ENCODE peak calls at places on chromosomes 12 and 14, in seven cellular contexts. One of them, this sample, is unnamed.

GRCh38 chr12:132411457-132411856 is 78.5 kb upstream of the FBRSL1 start:
- DNase-seq in thoracic aorta: no peak
- DNase-seq in aorta: no peak
- DNase-seq in neural progenitor cell: no peak
- DNase-seq in astrocyte: no peak
- DNase-seq in CD8-positive, alpha-beta memory T cell: no peak
- DNase-seq in heart right ventricle: no peak
- DNase-seq in this sample: no peak

GRCh38 chr14:64762044-64763034 is 58.1 kb downstream of the PLEKHG3 start:
- DNase-seq in aorta: peak
- DNase-seq in thoracic aorta: no peak
- DNase-seq in astrocyte: peak
- DNase-seq in neural progenitor cell: peak
- DNase-seq in CD8-positive, alpha-beta memory T cell: peak
- DNase-seq in heart right ventricle: peak
- DNase-seq in this sample: peak

GRCh38 chr14:94450722-94451090 is 1.9 kb downstream of the SERPINA11 start:
- DNase-seq in astrocyte: no peak
- DNase-seq in neural progenitor cell: no peak
- DNase-seq in heart right ventricle: no peak
- DNase-seq in aorta: no peak
- DNase-seq in thoracic aorta: no peak
- DNase-seq in CD8-positive, alpha-beta memory T cell: no peak
- DNase-seq in this sample: no peak

GRCh38 chr14:32345311-32345771 is 16.2 kb downstream of the AKAP6 start:
- DNase-seq in heart right ventricle: no peak
- DNase-seq in neural progenitor cell: no peak
- DNase-seq in CD8-positive, alpha-beta memory T cell: no peak
- DNase-seq in astrocyte: peak
- DNase-seq in aorta: no peak
- DNase-seq in thoracic aorta: no peak
- DNase-seq in this sample: no peak

GRCh38 chr12:100962086-100962712 is 167.6 kb downstream of the ANO4 start:
- DNase-seq in thoracic aorta: no peak
- DNase-seq in heart right ventricle: no peak
- DNase-seq in neural progenitor cell: no peak
- DNase-seq in aorta: no peak
- DNase-seq in CD8-positive, alpha-beta memory T cell: no peak
- DNase-seq in astrocyte: peak
- DNase-seq in this sample: peak

GRCh38 chr12:82474798-82475184 is 116.5 kb downstream of the METTL25 start:
- DNase-seq in CD8-positive, alpha-beta memory T cell: no peak
- DNase-seq in heart right ventricle: no peak
- DNase-seq in neural progenitor cell: no peak
- DNase-seq in aorta: no peak
- DNase-seq in astrocyte: peak
- DNase-seq in thoracic aorta: no peak
- DNase-seq in this sample: no peak

GRCh38 chr14:104281768-104282301 is 143.4 kb downstream of the KIF26A start:
- DNase-seq in heart right ventricle: no peak
- DNase-seq in neural progenitor cell: no peak
- DNase-seq in astrocyte: no peak
- DNase-seq in CD8-positive, alpha-beta memory T cell: no peak
- DNase-seq in thoracic aorta: no peak
- DNase-seq in aorta: no peak
- DNase-seq in this sample: no peak

GRCh38 chr14:37329189-37330001 is 131.7 kb downstream of the MIPOL1 start:
- DNase-seq in aorta: no peak
- DNase-seq in thoracic aorta: no peak
- DNase-seq in heart right ventricle: no peak
- DNase-seq in neural progenitor cell: no peak
- DNase-seq in astrocyte: no peak
- DNase-seq in CD8-positive, alpha-beta memory T cell: no peak
- DNase-seq in this sample: no peak

GRCh38 chr12:9673404-9674225 is 4.1 kb downstream of the CLEC2D start:
- DNase-seq in CD8-positive, alpha-beta memory T cell: peak
- DNase-seq in heart right ventricle: peak
- DNase-seq in neural progenitor cell: no peak
- DNase-seq in thoracic aorta: no peak
- DNase-seq in astrocyte: peak
- DNase-seq in aorta: peak
- DNase-seq in this sample: no peak

GRCh38 chr14:92959761-92960680 is 37.1 kb downstream of the CHGA start:
- DNase-seq in aorta: peak
- DNase-seq in CD8-positive, alpha-beta memory T cell: no peak
- DNase-seq in neural progenitor cell: no peak
- DNase-seq in astrocyte: no peak
- DNase-seq in thoracic aorta: no peak
- DNase-seq in heart right ventricle: no peak
- DNase-seq in this sample: no peak

GRCh38 chr12:115474525-115475353 is 790.8 kb upstream of the TBX3 start:
- DNase-seq in astrocyte: no peak
- DNase-seq in thoracic aorta: no peak
- DNase-seq in aorta: no peak
- DNase-seq in neural progenitor cell: no peak
- DNase-seq in CD8-positive, alpha-beta memory T cell: no peak
- DNase-seq in heart right ventricle: no peak
- DNase-seq in this sample: no peak

GRCh38 chr12:111174283-111175108 is 194.4 kb downstream of the PHETA1 start:
- DNase-seq in CD8-positive, alpha-beta memory T cell: no peak
- DNase-seq in neural progenitor cell: peak
- DNase-seq in astrocyte: no peak
- DNase-seq in thoracic aorta: no peak
- DNase-seq in aorta: no peak
- DNase-seq in heart right ventricle: no peak
- DNase-seq in this sample: no peak

GRCh38 chr12:132824053-132824452 is 4.6 kb downstream of the GOLGA3 start:
- DNase-seq in aorta: no peak
- DNase-seq in thoracic aorta: no peak
- DNase-seq in neural progenitor cell: no peak
- DNase-seq in CD8-positive, alpha-beta memory T cell: no peak
- DNase-seq in astrocyte: no peak
- DNase-seq in heart right ventricle: no peak
- DNase-seq in this sample: no peak

GRCh38 chr14:23056257-23056955 is 914 bp downstream of the CDH24 start:
- DNase-seq in aorta: peak
- DNase-seq in CD8-positive, alpha-beta memory T cell: peak
- DNase-seq in astrocyte: peak
- DNase-seq in neural progenitor cell: peak
- DNase-seq in thoracic aorta: no peak
- DNase-seq in heart right ventricle: peak
- DNase-seq in this sample: peak

GRCh38 chr12:59494617-59495016 is 101.2 kb upstream of the SLC16A7 start:
- DNase-seq in astrocyte: no peak
- DNase-seq in neural progenitor cell: no peak
- DNase-seq in aorta: no peak
- DNase-seq in heart right ventricle: no peak
- DNase-seq in CD8-positive, alpha-beta memory T cell: no peak
- DNase-seq in thoracic aorta: no peak
- DNase-seq in this sample: no peak
- H3K27ac ChIP-seq in astrocyte: no peak
- H3K27ac ChIP-seq in neural progenitor cell: no peak
- H3K27ac ChIP-seq in aorta: no peak
- H3K27ac ChIP-seq in heart right ventricle: no peak
- H3K27ac ChIP-seq in CD8-positive, alpha-beta memory T cell: no peak
- H3K27ac ChIP-seq in thoracic aorta: no peak
- H3K27ac ChIP-seq in this sample: no peak

DNA sequence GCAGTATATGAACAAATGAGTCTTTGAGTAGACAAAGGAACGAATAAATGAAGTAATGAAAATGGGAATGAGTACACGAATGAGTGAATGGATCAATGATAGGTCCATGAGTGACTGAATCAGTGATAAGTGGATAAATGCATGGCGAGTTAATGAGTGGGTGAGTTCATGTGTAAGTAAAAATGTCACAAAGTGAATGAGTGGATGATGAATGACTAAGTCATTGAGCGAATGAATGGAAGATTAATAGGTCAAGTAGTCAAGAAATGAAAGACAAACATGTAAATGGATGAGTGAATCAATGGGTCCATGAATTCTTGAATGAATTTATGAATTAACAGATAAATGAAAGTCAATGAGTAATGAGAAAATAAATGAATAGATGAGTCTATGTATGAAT is 97.2 kb upstream of the RTL1 start:
- DNase-seq in astrocyte: peak
- DNase-seq in thoracic aorta: no peak
- DNase-seq in aorta: no peak
- DNase-seq in heart right ventricle: no peak
- DNase-seq in neural progenitor cell: no peak
- DNase-seq in CD8-positive, alpha-beta memory T cell: no peak
- DNase-seq in this sample: no peak
- H3K27ac ChIP-seq in astrocyte: peak
- H3K27ac ChIP-seq in thoracic aorta: no peak
- H3K27ac ChIP-seq in aorta: no peak
- H3K27ac ChIP-seq in heart right ventricle: no peak
- H3K27ac ChIP-seq in neural progenitor cell: no peak
- H3K27ac ChIP-seq in CD8-positive, alpha-beta memory T cell: no peak
- H3K27ac ChIP-seq in this sample: no peak

GRCh38 chr12:117114784-117115183 is 15.6 kb upstream of the TESC start:
- DNase-seq in aorta: no peak
- DNase-seq in neural progenitor cell: no peak
- DNase-seq in CD8-positive, alpha-beta memory T cell: no peak
- DNase-seq in thoracic aorta: no peak
- DNase-seq in astrocyte: no peak
- DNase-seq in heart right ventricle: no peak
- DNase-seq in this sample: no peak

GRCh38 chr12:117121456-117121855 is 22.2 kb upstream of the TESC start:
- DNase-seq in thoracic aorta: no peak
- DNase-seq in CD8-positive, alpha-beta memory T cell: no peak
- DNase-seq in neural progenitor cell: no peak
- DNase-seq in astrocyte: no peak
- DNase-seq in aorta: no peak
- DNase-seq in heart right ventricle: no peak
- DNase-seq in this sample: no peak

GRCh38 chr12:117120787-117121186 is 21.6 kb upstream of the TESC start:
- DNase-seq in astrocyte: no peak
- DNase-seq in neural progenitor cell: no peak
- DNase-seq in heart right ventricle: peak
- DNase-seq in CD8-positive, alpha-beta memory T cell: no peak
- DNase-seq in thoracic aorta: no peak
- DNase-seq in aorta: no peak
- DNase-seq in this sample: no peak

GRCh38 chr12:117118838-117119591 is 19.8 kb upstream of the TESC start:
- DNase-seq in CD8-positive, alpha-beta memory T cell: no peak
- DNase-seq in thoracic aorta: no peak
- DNase-seq in aorta: no peak
- DNase-seq in astrocyte: no peak
- DNase-seq in heart right ventricle: peak
- DNase-seq in neural progenitor cell: peak
- DNase-seq in this sample: no peak

GRCh38 chr12:117119592-117120198 is 20.5 kb upstream of the TESC start:
- DNase-seq in heart right ventricle: no peak
- DNase-seq in astrocyte: no peak
- DNase-seq in thoracic aorta: no peak
- DNase-seq in neural progenitor cell: peak
- DNase-seq in aorta: no peak
- DNase-seq in CD8-positive, alpha-beta memory T cell: peak
- DNase-seq in this sample: no peak
- H3K27ac ChIP-seq in heart right ventricle: no peak
- H3K27ac ChIP-seq in astrocyte: no peak
- H3K27ac ChIP-seq in thoracic aorta: no peak
- H3K27ac ChIP-seq in neural progenitor cell: peak
- H3K27ac ChIP-seq in aorta: no peak
- H3K27ac ChIP-seq in CD8-positive, alpha-beta memory T cell: no peak
- H3K27ac ChIP-seq in this sample: no peak

DNA sequence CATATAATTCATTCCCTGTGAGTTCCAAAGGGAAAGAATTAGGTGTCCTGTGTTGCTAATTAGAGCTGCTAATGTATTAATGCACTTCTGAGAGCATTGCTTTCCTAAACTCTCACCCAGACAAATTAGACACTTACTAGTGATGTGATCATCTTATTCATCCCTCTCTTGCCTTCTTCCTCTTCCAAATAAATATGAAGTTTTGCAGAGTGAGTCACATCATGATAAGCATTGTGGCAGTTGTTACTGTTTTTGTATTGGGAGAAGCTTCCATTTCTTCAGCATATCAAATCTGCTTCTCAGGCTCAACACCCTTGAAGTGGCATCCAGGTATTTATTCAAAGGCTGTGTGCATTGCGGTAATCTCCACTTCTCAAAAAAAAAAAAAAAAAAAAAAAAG is 37.3 kb upstream of the E2F7 start:
- DNase-seq in heart right ventricle: no peak
- DNase-seq in CD8-positive, alpha-beta memory T cell: no peak
- DNase-seq in astrocyte: peak
- DNase-seq in neural progenitor cell: no peak
- DNase-seq in thoracic aorta: no peak
- DNase-seq in aorta: no peak
- DNase-seq in this sample: no peak
- H3K27ac ChIP-seq in heart right ventricle: no peak
- H3K27ac ChIP-seq in CD8-positive, alpha-beta memory T cell: no peak
- H3K27ac ChIP-seq in astrocyte: peak
- H3K27ac ChIP-seq in neural progenitor cell: no peak
- H3K27ac ChIP-seq in thoracic aorta: no peak
- H3K27ac ChIP-seq in aorta: no peak
- H3K27ac ChIP-seq in this sample: no peak

GRCh38 chr14:69464829-69465228 is 19.7 kb upstream of the PLEKHD1 start:
- DNase-seq in astrocyte: peak
- DNase-seq in aorta: no peak
- DNase-seq in CD8-positive, alpha-beta memory T cell: no peak
- DNase-seq in neural progenitor cell: no peak
- DNase-seq in thoracic aorta: no peak
- DNase-seq in heart right ventricle: no peak
- DNase-seq in this sample: no peak
- H3K27ac ChIP-seq in astrocyte: peak
- H3K27ac ChIP-seq in aorta: no peak
- H3K27ac ChIP-seq in CD8-positive, alpha-beta memory T cell: no peak
- H3K27ac ChIP-seq in neural progenitor cell: no peak
- H3K27ac ChIP-seq in thoracic aorta: no peak
- H3K27ac ChIP-seq in heart right ventricle: no peak
- H3K27ac ChIP-seq in this sample: no peak

GRCh38 chr14:85421166-85421877 is 108.6 kb upstream of the FLRT2 start:
- DNase-seq in heart right ventricle: no peak
- DNase-seq in CD8-positive, alpha-beta memory T cell: no peak
- DNase-seq in neural progenitor cell: no peak
- DNase-seq in aorta: no peak
- DNase-seq in thoracic aorta: no peak
- DNase-seq in astrocyte: peak
- DNase-seq in this sample: no peak

GRCh38 chr14:85417396-85417795 is 112.5 kb upstream of the FLRT2 start:
- DNase-seq in aorta: no peak
- DNase-seq in neural progenitor cell: no peak
- DNase-seq in astrocyte: no peak
- DNase-seq in CD8-positive, alpha-beta memory T cell: no peak
- DNase-seq in heart right ventricle: no peak
- DNase-seq in thoracic aorta: no peak
- DNase-seq in this sample: no peak

GRCh38 chr14:85420707-85421106 is 109.2 kb upstream of the FLRT2 start:
- DNase-seq in aorta: no peak
- DNase-seq in thoracic aorta: no peak
- DNase-seq in astrocyte: no peak
- DNase-seq in CD8-positive, alpha-beta memory T cell: no peak
- DNase-seq in heart right ventricle: no peak
- DNase-seq in neural progenitor cell: no peak
- DNase-seq in this sample: no peak

GRCh38 chr14:85418716-85419115 is 111.2 kb upstream of the FLRT2 start:
- DNase-seq in heart right ventricle: no peak
- DNase-seq in neural progenitor cell: no peak
- DNase-seq in thoracic aorta: no peak
- DNase-seq in CD8-positive, alpha-beta memory T cell: no peak
- DNase-seq in aorta: no peak
- DNase-seq in astrocyte: no peak
- DNase-seq in this sample: no peak

GRCh38 chr14:85420278-85420677 is 109.7 kb upstream of the FLRT2 start:
- DNase-seq in aorta: no peak
- DNase-seq in heart right ventricle: no peak
- DNase-seq in thoracic aorta: no peak
- DNase-seq in astrocyte: no peak
- DNase-seq in neural progenitor cell: no peak
- DNase-seq in CD8-positive, alpha-beta memory T cell: no peak
- DNase-seq in this sample: no peak
- H3K27ac ChIP-seq in aorta: no peak
- H3K27ac ChIP-seq in heart right ventricle: no peak
- H3K27ac ChIP-seq in thoracic aorta: no peak
- H3K27ac ChIP-seq in astrocyte: no peak
- H3K27ac ChIP-seq in neural progenitor cell: no peak
- H3K27ac ChIP-seq in CD8-positive, alpha-beta memory T cell: no peak
- H3K27ac ChIP-seq in this sample: no peak